ENCODE peak calls at places on chromosomes 11 and 22, in six cellular contexts. A is stimulated activated CD4-positive, alpha-beta T cell treated with anti-CD3 and anti-CD28 coated beads, Interleukin-4, amount 100 ng/mL, for 24 hours; Z is HT1080; D is iris pigment epithelial cell; I is Kasumi-1; H is NCI-H524. N is an unnamed sample.
A peak's percentile ranks its signal among the peaks of the same experiment; 100 is the strongest.

GRCh38 chr22:30491381-30491780 is 14.1 kb downstream of the SEC14L4 start:
- DNase-seq in A (no peak), Z (no peak), D (no peak), I (no peak), H (no peak), N (no peak)

GRCh38 chr11:19772480-19772879 is 59.8 kb downstream of the NAV2 start:
- DNase-seq in A (no peak), Z (no peak), D (no peak), I (no peak), H (no peak), N (no peak)

GRCh38 chr11:8019671-8020597 is 32.8 kb downstream of the EIF3F start:
- DNase-seq in A (peak; percentile 37), Z (no peak), D (peak; percentile 15), I (no peak), H (peak; percentile 36), N (peak; percentile 40)

GRCh38 chr11:83026229-83026628 is 45.5 kb downstream of the RAB30 start:
- DNase-seq in A (no peak), Z (no peak), D (no peak), I (no peak), H (no peak), N (no peak)

GRCh38 chr22:27836181-27836580 is 34.6 kb upstream of the MN1 start:
- DNase-seq in A (no peak), Z (no peak), D (no peak), I (no peak), H (no peak), N (no peak)

GRCh38 chr11:73393011-73393380 is 16.8 kb downstream of the RELT start:
- DNase-seq in A (no peak), Z (peak; percentile 65), D (peak; percentile 16), I (peak; percentile 15), H (no peak), N (no peak)

GRCh38 chr11:39651857-39652461 is 1807.5 kb downstream of the LRRC4C start:
- DNase-seq in A (no peak), Z (no peak), D (no peak), I (no peak), H (no peak), N (no peak)

GRCh38 chr11:86672007-86672621 is at the start of gene ME3:
- DNase-seq in A (peak; percentile 51), Z (no peak), D (peak; percentile 68), I (peak; percentile 34), H (peak; percentile 32), N (peak; percentile 83)

GRCh38 chr11:2655834-2656622 is 43.8 kb downstream of the KCNQ1OT1 start:
- DNase-seq in A (no peak), Z (peak; percentile 72), D (peak; percentile 52), I (peak; percentile 11), H (no peak), N (no peak)

GRCh38 chr11:45204761-45205160 is 58.3 kb downstream of the PRDM11 start:
- DNase-seq in A (no peak), Z (no peak), D (no peak), I (no peak), H (no peak), N (no peak)

GRCh38 chr22:32796865-32797573 is 4.5 kb upstream of the TIMP3 start:
- DNase-seq in A (peak; percentile 60), Z (peak; percentile 71), D (peak; percentile 47), I (peak; percentile 58), H (peak; percentile 58), N (peak; percentile 78)

GRCh38 chr11:75281469-75282095 is 41.0 kb downstream of the TPBGL start:
- DNase-seq in A (no peak), Z (no peak), D (no peak), I (no peak), H (no peak), N (no peak)

GRCh38 chr22:37636186-37636948 is 3.1 kb upstream of the SH3BP1 start:
- DNase-seq in A (no peak), Z (peak; percentile 84), D (peak; percentile 78), I (peak; percentile 68), H (no peak), N (no peak)

GRCh38 chr11:65434667-65435179 is 12.1 kb downstream of the NEAT1 start:
- DNase-seq in A (no peak), Z (no peak), D (peak; percentile 31), I (no peak), H (no peak), N (no peak)

GRCh38 chr11:9796854-9797253 is 133.0 kb downstream of the SWAP70 start:
- DNase-seq in A (no peak), Z (no peak), D (no peak), I (no peak), H (no peak), N (no peak)

GRCh38 chr22:33474587-33474986 is 416.4 kb upstream of the SYN3 start:
- DNase-seq in A (no peak), Z (no peak), D (no peak), I (no peak), H (no peak), N (no peak)

GRCh38 chr22:27473533-27473932 is 328.0 kb downstream of the MN1 start:
- DNase-seq in A (no peak), Z (no peak), D (no peak), I (no peak), H (no peak), N (no peak)

GRCh38 chr11:15816270-15816871 is 540.0 kb downstream of the SOX6 start:
- DNase-seq in A (no peak), Z (peak; percentile 79), D (peak; percentile 76), I (no peak), H (no peak), N (no peak)

GRCh38 chr11:77821349-77821851 is 456 bp downstream of the AAMDC start:
- DNase-seq in A (peak; percentile 25), Z (peak; percentile 36), D (peak; percentile 45), I (no peak), H (no peak), N (no peak)

GRCh38 chr22:46625843-46626349 is 5.7 kb downstream of the GRAMD4 start:
- DNase-seq in A (no peak), Z (no peak), D (no peak), I (no peak), H (no peak), N (no peak)

N was measured in WERI-Rb-1.